ENCODE peak calls at places on chromosome 22, in six cellular contexts. A, F, E, V, G and U are unnamed samples. For H3K27me3, the result is how much of the 10 kb centered on the place peaks cover.

GRCh38 chr22:37604875-37605274 is 3.8 kb upstream of the GGA1 start:
- DNase-seq in A (no peak), F (no peak), E (no peak), V (no peak), G (no peak), U (no peak)

GRCh38 chr22:19848298-19849224 is 6.1 kb downstream of the GNB1L start:
- DNase-seq in A (peak), F (no peak), E (no peak), V (no peak), G (no peak), U (no peak)

GRCh38 chr22:44627521-44628139 is 74.4 kb upstream of the PRR5 start:
- DNase-seq in A (no peak), F (no peak), E (no peak), V (no peak), G (no peak), U (no peak)

GRCh38 chr22:50488006-50488677 is 1.5 kb downstream of the MIOX start:
- DNase-seq in A (no peak), F (no peak), E (no peak), V (no peak), G (no peak), U (no peak)

GRCh38 chr22:31122532-31123291 is at the start of gene INPP5J:
- DNase-seq in A (peak), F (no peak), E (peak), V (peak), G (peak), U (peak)

GRCh38 chr22:19565921-19566598 is 41.9 kb upstream of the CLDN5 start:
- DNase-seq in A (no peak), F (no peak), E (no peak), V (no peak), G (peak), U (no peak)

GRCh38 chr22:49867303-49868250 is 13.9 kb downstream of the ZBED4 start:
- DNase-seq in A (no peak), F (no peak), E (no peak), V (no peak), G (no peak), U (no peak)

GRCh38 chr22:27797793-27798525 is 3.6 kb downstream of the MN1 start:
- DNase-seq in A (no peak), F (no peak), E (no peak), V (no peak), G (no peak), U (no peak)

GRCh38 chr22:43811777-43812148 is 342 bp downstream of the EFCAB6 start:
- DNase-seq in A (peak), F (no peak), E (peak), V (no peak), G (peak), U (no peak)

GRCh38 chr22:33758961-33759360 is 161.3 kb downstream of the LARGE1 start:
- DNase-seq in A (no peak), F (no peak), E (no peak), V (no peak), G (no peak), U (no peak)

GRCh38 chr22:33757443-33758124 is 162.7 kb downstream of the LARGE1 start:
- DNase-seq in A (peak), F (no peak), E (no peak), V (no peak), G (no peak), U (no peak)

GRCh38 chr22:33756508-33756949 is 163.7 kb downstream of the LARGE1 start:
- DNase-seq in A (no peak), F (no peak), E (no peak), V (no peak), G (no peak), U (no peak)

GRCh38 chr22:33757041-33757440 is 163.2 kb downstream of the LARGE1 start:
- DNase-seq in A (no peak), F (no peak), E (no peak), V (no peak), G (no peak), U (no peak)

GRCh38 chr22:33758125-33758483 is 162.2 kb downstream of the LARGE1 start:
- DNase-seq in A (no peak), F (no peak), E (no peak), V (no peak), G (no peak), U (no peak)
- H3K27me3 ChIP-seq in A (under half), F (under half), E (under half), V (under half), G (under half), U (under half)

GRCh38 chr22:45639747-45640102 is 31.9 kb upstream of the ATXN10 start:
- DNase-seq in A (no peak), F (no peak), E (no peak), V (no peak), G (no peak), U (no peak)

GRCh38 chr22:45640291-45640940 is 31.2 kb upstream of the ATXN10 start:
- DNase-seq in A (no peak), F (no peak), E (no peak), V (no peak), G (no peak), U (no peak)

GRCh38 chr22:45638834-45639746 is 32.5 kb upstream of the ATXN10 start:
- DNase-seq in A (peak), F (peak), E (no peak), V (no peak), G (no peak), U (no peak)

GRCh38 chr22:45642966-45643365 is 28.7 kb upstream of the ATXN10 start:
- DNase-seq in A (no peak), F (no peak), E (no peak), V (no peak), G (no peak), U (no peak)

GRCh38 chr22:45640941-45641621 is 30.6 kb upstream of the ATXN10 start:
- DNase-seq in A (no peak), F (no peak), E (no peak), V (no peak), G (no peak), U (no peak)
- H3K4me3 ChIP-seq in A (no peak), F (no peak), E (no peak), V (no peak), G (no peak), U (no peak)

GRCh38 chr22:18001040-18001893 is 23.1 kb downstream of the MICAL3 start:
- DNase-seq in A (peak), F (peak), E (peak), V (peak), G (peak), U (peak)

GRCh38 chr22:17998913-17999312 is 25.4 kb downstream of the MICAL3 start:
- DNase-seq in A (no peak), F (no peak), E (no peak), V (no peak), G (no peak), U (no peak)

GRCh38 chr22:17997456-17997855 is 26.9 kb downstream of the MICAL3 start:
- DNase-seq in A (peak), F (no peak), E (no peak), V (no peak), G (no peak), U (no peak)

GRCh38 chr22:17999851-18000250 is 24.5 kb downstream of the MICAL3 start:
- DNase-seq in A (no peak), F (no peak), E (no peak), V (no peak), G (no peak), U (no peak)

DNA sequence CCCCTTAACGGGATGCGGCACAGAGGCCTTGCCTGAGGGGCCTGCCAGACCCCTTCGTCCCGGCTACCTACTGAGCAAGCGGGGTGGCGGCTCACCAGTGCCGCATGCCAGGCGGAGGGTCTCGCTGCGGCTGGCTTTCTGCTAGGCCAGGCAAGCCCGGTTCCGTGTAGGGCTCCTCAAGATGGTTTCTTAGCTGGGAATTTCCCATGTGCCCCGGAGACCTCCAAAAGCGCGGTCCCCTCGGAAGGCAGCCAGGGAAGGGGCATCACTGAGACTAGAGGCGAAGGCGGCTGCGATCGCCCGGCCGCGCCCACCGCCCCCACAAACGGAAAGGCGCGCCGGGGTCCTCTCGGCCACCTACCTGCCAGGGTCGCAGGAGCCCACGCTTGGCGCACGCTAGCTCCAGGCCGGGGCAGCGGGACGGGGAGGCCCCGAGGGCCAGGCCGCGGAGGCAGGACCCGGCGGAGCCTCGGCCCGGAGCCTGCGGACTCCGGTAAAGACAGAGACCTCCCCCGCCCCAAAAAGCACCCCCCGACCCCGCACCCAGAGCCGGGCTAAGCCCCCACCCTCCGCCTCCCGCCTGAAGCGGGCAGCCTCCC is 23.8 kb downstream of the MICAL3 start:
- DNase-seq in A (no peak), F (peak), E (no peak), V (peak), G (peak), U (peak)
- TF ChIP-seq CTCF in A (no peak), F (no peak), E (no peak), V (no peak), G (no peak), U (no peak)

GRCh38 chr22:48576333-48577013 is 1251.2 kb downstream of the BRD1 start:
- DNase-seq in A (no peak), F (no peak), E (no peak), V (peak), G (peak), U (no peak)

GRCh38 chr22:48578138-48579034 is 1249.3 kb downstream of the BRD1 start:
- DNase-seq in A (no peak), F (no peak), E (no peak), V (no peak), G (peak), U (no peak)

GRCh38 chr22:48577691-48578090 is 1250.0 kb downstream of the BRD1 start:
- DNase-seq in A (no peak), F (no peak), E (no peak), V (no peak), G (no peak), U (no peak)

GRCh38 chr22:48575567-48576332 is 1251.9 kb downstream of the BRD1 start:
- DNase-seq in A (no peak), F (no peak), E (no peak), V (no peak), G (no peak), U (no peak)

GRCh38 chr22:48577014-48577690 is 1250.5 kb downstream of the BRD1 start:
- DNase-seq in A (no peak), F (no peak), E (no peak), V (no peak), G (peak), U (no peak)
- H3K27me3 ChIP-seq in A (under half), F (half or more), E (under half), V (under half), G (under half), U (under half)

GRCh38 chr22:23402275-23403151 is 177.6 kb downstream of the IGLL1 start:
- DNase-seq in A (peak), F (peak), E (peak), V (peak), G (peak), U (peak)
- H3K4me3 ChIP-seq in A (no peak), F (peak), E (no peak), V (peak), G (peak), U (no peak)

DNA sequence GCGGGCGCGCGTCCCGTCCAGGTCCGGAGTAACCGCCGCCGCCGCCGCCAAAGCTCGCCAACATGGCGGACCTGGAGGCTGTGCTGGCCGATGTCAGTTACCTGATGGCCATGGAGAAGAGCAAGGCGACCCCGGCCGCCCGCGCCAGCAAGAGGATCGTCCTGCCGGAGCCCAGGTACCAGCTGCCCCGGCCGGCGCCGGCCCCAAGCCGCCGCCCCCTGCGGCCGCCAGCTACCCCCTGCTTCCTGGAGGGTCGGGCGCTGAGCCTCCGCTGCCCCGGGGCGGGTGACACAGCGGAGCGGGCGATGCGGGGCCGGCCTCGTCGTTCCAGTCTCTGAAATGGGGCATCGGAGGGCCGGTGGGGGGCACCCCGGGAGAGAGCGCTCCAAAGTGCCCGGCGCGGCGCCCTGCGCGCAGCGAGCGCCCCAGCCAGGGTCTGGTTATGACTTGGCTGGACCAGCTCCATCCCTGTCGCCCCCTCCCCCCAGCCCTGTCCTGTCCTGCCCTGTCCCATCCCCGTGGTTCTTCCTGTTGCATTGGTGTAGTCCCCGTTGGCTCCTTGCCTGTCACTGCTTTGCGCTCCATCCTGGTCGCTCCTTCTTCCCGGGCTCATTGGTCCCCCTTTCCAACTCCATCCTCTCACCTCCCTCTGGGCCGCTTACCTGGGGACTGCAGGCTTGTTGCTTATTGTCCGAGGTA is 653 bp downstream of the GRK3 start:
- DNase-seq in A (peak), F (peak), E (no peak), V (peak), G (no peak), U (peak)
- TF ChIP-seq CTCF in A (no peak), F (no peak), E (no peak), V (no peak), G (no peak), U (no peak)

GRCh38 chr22:39627208-39627607 is 56.7 kb downstream of the CACNA1I start:
- DNase-seq in A (no peak), F (no peak), E (no peak), V (no peak), G (no peak), U (no peak)
- H3K27me3 ChIP-seq in A (under half), F (half or more), E (under half), V (under half), G (under half), U (under half)

GRCh38 chr22:17115927-17116326 is 5.2 kb downstream of the TMEM121B start:
- DNase-seq in A (no peak), F (no peak), E (no peak), V (peak), G (no peak), U (no peak)
- H3K4me3 ChIP-seq in A (no peak), F (no peak), E (no peak), V (no peak), G (no peak), U (no peak)

GRCh38 chr22:39314251-39314971 is 5.0 kb downstream of the RPL3 start:
- DNase-seq in A (peak), F (no peak), E (no peak), V (no peak), G (no peak), U (peak)

GRCh38 chr22:39309881-39310714 is 9.3 kb downstream of the RPL3 start:
- DNase-seq in A (peak), F (no peak), E (peak), V (no peak), G (peak), U (no peak)

GRCh38 chr22:39313258-39314001 is 6.0 kb downstream of the RPL3 start:
- DNase-seq in A (peak), F (no peak), E (no peak), V (no peak), G (no peak), U (no peak)

GRCh38 chr22:39311592-39312400 is 7.6 kb downstream of the RPL3 start:
- DNase-seq in A (no peak), F (no peak), E (no peak), V (no peak), G (peak), U (no peak)

GRCh38 chr22:39312410-39312809 is 7.0 kb downstream of the RPL3 start:
- DNase-seq in A (no peak), F (no peak), E (no peak), V (no peak), G (no peak), U (no peak)
- TF ChIP-seq CTCF in A (no peak), F (no peak), E (no peak), V (no peak), G (no peak), U (no peak)